ENCODE peak calls at places on chromosomes 2 and 18, in nine cellular contexts. F is kidney tubule cell; G is activated CD8-positive, alpha-beta memory T cell treated with anti-CD3 and anti-CD28 coated beads for 24 hours; K is GM04504; R is A549; M is psoas muscle; B is NCI-H1105 treated with DMSO at 0.1 percent for 48 hours; T is GDM1; L is stimulated activated CD4-positive, alpha-beta T cell treated with anti-CD3 and anti-CD28 coated beads, Interleukin-4, amount 100 ng/mL, for 24 hours. U is an unnamed sample.

GRCh38 chr2:186683341-186683740 is 10.5 kb upstream of the FAM171B start:
- DNase-seq in R (no peak), K (no peak), L (no peak), F (no peak), B (no peak), G (no peak), T (no peak), M (no peak), U (no peak)

GRCh38 chr18:35030234-35030989 is 10.8 kb upstream of the MAPRE2 start:
- DNase-seq in L (no peak), F (peak; percentile 17), T (no peak), B (no peak), K (no peak), G (no peak), M (no peak), R (no peak), U (no peak)

GRCh38 chr2:56542213-56542612 is 358.4 kb downstream of the CCDC85A start:
- DNase-seq in F (no peak), G (no peak), R (no peak), K (no peak), L (no peak), M (no peak), T (no peak), B (no peak), U (no peak)

GRCh38 chr18:68472701-68473295 is 242.1 kb downstream of the TMX3 start:
- DNase-seq in T (no peak), B (no peak), L (no peak), R (no peak), M (no peak), F (no peak), K (no peak), G (no peak), U (no peak)

GRCh38 chr2:44533508-44533907 is 171.8 kb downstream of the CAMKMT start:
- DNase-seq in L (no peak), M (no peak), K (no peak), G (no peak), F (no peak), B (no peak), T (no peak), R (no peak), U (no peak)

GRCh38 chr2:200670313-200670712 is 84.5 kb downstream of the AOX1 start:
- DNase-seq in L (no peak), G (no peak), T (no peak), M (no peak), R (peak; percentile 21), K (no peak), F (no peak), B (no peak), U (no peak)

GRCh38 chr2:238872628-238873400 is 24.9 kb downstream of the TWIST2 start:
- DNase-seq in B (no peak), L (no peak), G (no peak), T (no peak), M (no peak), F (no peak), K (no peak), R (no peak), U (no peak)

GRCh38 chr2:150168596-150168995 is 318.9 kb downstream of the RND3 start:
- DNase-seq in M (no peak), F (no peak), B (no peak), L (no peak), T (no peak), K (peak; percentile 23), R (no peak), G (no peak), U (no peak)

GRCh38 chr2:46962751-46963150 is 47.1 kb upstream of the MCFD2 start:
- DNase-seq in M (no peak), K (no peak), F (no peak), B (no peak), L (no peak), G (no peak), T (no peak), R (no peak), U (no peak)

GRCh38 chr2:83162421-83162820 is 1296.7 kb downstream of the SUCLG1 start:
- DNase-seq in R (no peak), K (no peak), F (peak; percentile 53), L (no peak), T (no peak), G (no peak), B (no peak), M (no peak), U (no peak)

GRCh38 chr2:107663632-107664031 is 163.1 kb upstream of the RGPD4 start:
- DNase-seq in B (peak; percentile 96), M (no peak), R (no peak), K (no peak), F (no peak), T (no peak), G (no peak), L (no peak), U (no peak)

GRCh38 chr2:135783416-135783815 is 41.8 kb downstream of the UBXN4 start:
- DNase-seq in M (no peak), B (no peak), G (no peak), R (no peak), K (no peak), F (peak; percentile 17), L (no peak), T (no peak), U (no peak)

GRCh38 chr2:174859563-174860169 is 95.4 kb upstream of the CHRNA1 start:
- DNase-seq in R (no peak), F (no peak), B (no peak), T (no peak), L (no peak), M (no peak), K (no peak), G (no peak), U (no peak)

GRCh38 chr2:10370390-10370789 is 67.7 kb downstream of the HPCAL1 start:
- DNase-seq in F (no peak), B (no peak), M (peak; percentile 49), L (no peak), K (no peak), G (no peak), R (no peak), T (no peak), U (no peak)

GRCh38 chr2:8217366-8218125 is 464.3 kb upstream of the ID2 start:
- DNase-seq in B (no peak), F (no peak), T (no peak), G (no peak), K (no peak), M (no peak), R (no peak), L (no peak), U (no peak)

GRCh38 chr2:238143239-238143951 is 4.9 kb downstream of the KLHL30 start:
- DNase-seq in T (no peak), M (peak; percentile 97), G (no peak), R (peak; percentile 44), K (peak; percentile 48), B (no peak), F (peak; percentile 95), L (peak; percentile 10), U (no peak)

GRCh38 chr18:60445341-60445740 is 72.8 kb upstream of the MC4R start:
- DNase-seq in B (no peak), F (no peak), G (no peak), M (no peak), T (no peak), R (no peak), K (no peak), L (no peak), U (no peak)

GRCh38 chr2:207727256-207727655 is 15.8 kb downstream of the CCNYL1 start:
- DNase-seq in M (no peak), L (no peak), T (no peak), R (peak; percentile 31), F (no peak), G (no peak), K (peak; percentile 8), B (no peak), U (no peak)

GRCh38 chr2:143192085-143192484 is 62.9 kb downstream of the ARHGAP15 start:
- DNase-seq in R (no peak), K (no peak), G (no peak), B (no peak), L (no peak), T (no peak), F (no peak), M (no peak), U (no peak)

GRCh38 chr18:49628119-49628518 is 66.3 kb downstream of the LIPG start:
- DNase-seq in R (no peak), T (no peak), L (no peak), K (no peak), M (no peak), G (no peak), B (no peak), F (peak; percentile 85), U (no peak)

GRCh38 chr2:231348173-231348572 is 47.3 kb upstream of the B3GNT7 start:
- DNase-seq in B (no peak), G (no peak), K (peak; percentile 19), L (no peak), T (no peak), F (peak; percentile 10), M (no peak), R (peak; percentile 44), U (no peak)

GRCh38 chr2:184765048-184765881 is 166.9 kb downstream of the ZNF804A start:
- DNase-seq in K (no peak), L (no peak), R (no peak), F (no peak), B (no peak), G (no peak), M (no peak), T (no peak), U (no peak)

GRCh38 chr2:195359043-195359735 is 297.8 kb upstream of the SLC39A10 start:
- DNase-seq in L (no peak), M (no peak), G (no peak), F (no peak), R (no peak), B (no peak), K (no peak), T (no peak), U (no peak)

GRCh38 chr2:170843656-170844055 is 27.0 kb downstream of the GAD1 start:
- DNase-seq in K (peak; percentile 35), M (no peak), G (no peak), L (no peak), R (no peak), B (no peak), F (peak; percentile 82), T (peak; percentile 11), U (no peak)

GRCh38 chr2:54845514-54845913 is 122.1 kb downstream of the EML6 start:
- DNase-seq in L (no peak), G (no peak), T (no peak), M (no peak), B (no peak), R (no peak), K (no peak), F (no peak), U (peak; percentile 3)

GRCh38 chr2:201532686-201533304 is 81.3 kb downstream of the STRADB start:
- DNase-seq in G (no peak), B (no peak), F (peak; percentile 93), L (peak; percentile 10), T (no peak), M (no peak), K (peak; percentile 79), R (no peak), U (no peak)

GRCh38 chr2:223469270-223470057 is 132.7 kb downstream of the SCG2 start:
- DNase-seq in R (peak; percentile 54), L (no peak), M (peak; percentile 67), B (no peak), K (peak; percentile 77), G (no peak), F (peak; percentile 100), T (no peak), U (no peak)

GRCh38 chr18:35246831-35247230 is 6.0 kb downstream of the ZNF397 start:
- DNase-seq in L (no peak), R (no peak), M (no peak), T (no peak), G (no peak), K (no peak), B (no peak), F (no peak), U (no peak)

GRCh38 chr2:67772216-67773180 is 290.3 kb downstream of the C1D start:
- DNase-seq in F (peak; percentile 27), B (no peak), R (no peak), L (no peak), T (no peak), K (no peak), M (no peak), G (no peak), U (no peak)

GRCh38 chr2:238652053-238652770 is 195.7 kb upstream of the TWIST2 start:
- DNase-seq in G (peak; percentile 38), K (no peak), R (no peak), M (no peak), F (no peak), B (no peak), T (no peak), L (no peak), U (no peak)

GRCh38 chr2:83196225-83196624 is 1262.9 kb downstream of the SUCLG1 start:
- DNase-seq in T (no peak), F (peak; percentile 61), L (no peak), G (no peak), M (no peak), R (peak; percentile 15), K (peak; percentile 27), B (peak; percentile 12), U (no peak)